ENCODE peak calls at places on chromosomes 11 and 22, in five cellular contexts. One of them, this sample, is unnamed.

GRCh38 chr11:32152821-32153220 is 61.9 kb downstream of the RCN1 start:
- DNase-seq in activated T-helper 1 cell treated with anti-CD3 and anti-CD28 coated beads, Interleukin-12 subunit alpha, Interleukin-12 subunit beta, Interleukin-2, Interleukin-4 antibody, amounts not matched to agents 30 ng/mL and 10 ng/mL and 1 ng/mL, durations not matched to agents 14 hours and 24 hours and 36 hours: no peak
- DNase-seq in posterior cingulate gyrus: no peak
- DNase-seq in stimulated activated CD4-positive, alpha-beta T cell treated with anti-CD3 and anti-CD28 coated beads, TNF-alpha, amount 100 ng/mL, for 4 hours: no peak
- DNase-seq in HuH-7: no peak
- DNase-seq in this sample: no peak

GRCh38 chr11:47236482-47236881 is 12.1 kb downstream of the ACP2 start:
- DNase-seq in activated T-helper 1 cell treated with anti-CD3 and anti-CD28 coated beads, Interleukin-12 subunit alpha, Interleukin-12 subunit beta, Interleukin-2, Interleukin-4 antibody, amounts not matched to agents 30 ng/mL and 10 ng/mL and 1 ng/mL, durations not matched to agents 14 hours and 24 hours and 36 hours: no peak
- DNase-seq in posterior cingulate gyrus: peak; percentile 4
- DNase-seq in stimulated activated CD4-positive, alpha-beta T cell treated with anti-CD3 and anti-CD28 coated beads, TNF-alpha, amount 100 ng/mL, for 4 hours: no peak
- DNase-seq in HuH-7: no peak
- DNase-seq in this sample: no peak

GRCh38 chr11:132784441-132784840 is 747.9 kb downstream of the OPCML start:
- DNase-seq in activated T-helper 1 cell treated with anti-CD3 and anti-CD28 coated beads, Interleukin-12 subunit alpha, Interleukin-12 subunit beta, Interleukin-2, Interleukin-4 antibody, amounts not matched to agents 30 ng/mL and 10 ng/mL and 1 ng/mL, durations not matched to agents 14 hours and 24 hours and 36 hours: no peak
- DNase-seq in posterior cingulate gyrus: no peak
- DNase-seq in stimulated activated CD4-positive, alpha-beta T cell treated with anti-CD3 and anti-CD28 coated beads, TNF-alpha, amount 100 ng/mL, for 4 hours: no peak
- DNase-seq in HuH-7: no peak
- DNase-seq in this sample: no peak

GRCh38 chr22:33875316-33875715 is 45.0 kb downstream of the LARGE1 start:
- DNase-seq in activated T-helper 1 cell treated with anti-CD3 and anti-CD28 coated beads, Interleukin-12 subunit alpha, Interleukin-12 subunit beta, Interleukin-2, Interleukin-4 antibody, amounts not matched to agents 30 ng/mL and 10 ng/mL and 1 ng/mL, durations not matched to agents 14 hours and 24 hours and 36 hours: no peak
- DNase-seq in posterior cingulate gyrus: no peak
- DNase-seq in stimulated activated CD4-positive, alpha-beta T cell treated with anti-CD3 and anti-CD28 coated beads, TNF-alpha, amount 100 ng/mL, for 4 hours: no peak
- DNase-seq in HuH-7: no peak
- DNase-seq in this sample: no peak

GRCh38 chr22:38696606-38697005 is 4.1 kb downstream of the JOSD1 start:
- DNase-seq in activated T-helper 1 cell treated with anti-CD3 and anti-CD28 coated beads, Interleukin-12 subunit alpha, Interleukin-12 subunit beta, Interleukin-2, Interleukin-4 antibody, amounts not matched to agents 30 ng/mL and 10 ng/mL and 1 ng/mL, durations not matched to agents 14 hours and 24 hours and 36 hours: no peak
- DNase-seq in posterior cingulate gyrus: no peak
- DNase-seq in stimulated activated CD4-positive, alpha-beta T cell treated with anti-CD3 and anti-CD28 coated beads, TNF-alpha, amount 100 ng/mL, for 4 hours: peak; percentile 41
- DNase-seq in HuH-7: no peak
- DNase-seq in this sample: no peak

GRCh38 chr22:44337658-44338004 is 24.9 kb upstream of the SHISAL1 start:
- DNase-seq in activated T-helper 1 cell treated with anti-CD3 and anti-CD28 coated beads, Interleukin-12 subunit alpha, Interleukin-12 subunit beta, Interleukin-2, Interleukin-4 antibody, amounts not matched to agents 30 ng/mL and 10 ng/mL and 1 ng/mL, durations not matched to agents 14 hours and 24 hours and 36 hours: no peak
- DNase-seq in posterior cingulate gyrus: peak; percentile 95
- DNase-seq in stimulated activated CD4-positive, alpha-beta T cell treated with anti-CD3 and anti-CD28 coated beads, TNF-alpha, amount 100 ng/mL, for 4 hours: no peak
- DNase-seq in HuH-7: no peak
- DNase-seq in this sample: no peak

GRCh38 chr11:114987171-114987760 is 308.9 kb downstream of the NXPE2 start:
- DNase-seq in activated T-helper 1 cell treated with anti-CD3 and anti-CD28 coated beads, Interleukin-12 subunit alpha, Interleukin-12 subunit beta, Interleukin-2, Interleukin-4 antibody, amounts not matched to agents 30 ng/mL and 10 ng/mL and 1 ng/mL, durations not matched to agents 14 hours and 24 hours and 36 hours: no peak
- DNase-seq in posterior cingulate gyrus: no peak
- DNase-seq in stimulated activated CD4-positive, alpha-beta T cell treated with anti-CD3 and anti-CD28 coated beads, TNF-alpha, amount 100 ng/mL, for 4 hours: no peak
- DNase-seq in HuH-7: no peak
- DNase-seq in this sample: no peak

GRCh38 chr11:34373727-34374126 is 15.9 kb upstream of the ABTB2 start:
- DNase-seq in activated T-helper 1 cell treated with anti-CD3 and anti-CD28 coated beads, Interleukin-12 subunit alpha, Interleukin-12 subunit beta, Interleukin-2, Interleukin-4 antibody, amounts not matched to agents 30 ng/mL and 10 ng/mL and 1 ng/mL, durations not matched to agents 14 hours and 24 hours and 36 hours: no peak
- DNase-seq in posterior cingulate gyrus: no peak
- DNase-seq in stimulated activated CD4-positive, alpha-beta T cell treated with anti-CD3 and anti-CD28 coated beads, TNF-alpha, amount 100 ng/mL, for 4 hours: no peak
- DNase-seq in HuH-7: no peak
- DNase-seq in this sample: no peak